ENCODE peak calls at places on chromosomes 13 and 19, in six cellular contexts. One of them, this sample, is unnamed.

GRCh38 chr13:92510416-92510815 is 716.2 kb upstream of the GPC6 start:
- DNase-seq in SK-N-SH: no peak
- DNase-seq in testis: no peak
- DNase-seq in GM23338: peak
- DNase-seq in suprapubic skin: no peak
- DNase-seq in right atrium auricular region: no peak
- DNase-seq in this sample: peak

GRCh38 chr13:95243207-95243606 is 58.0 kb downstream of the ABCC4 start:
- DNase-seq in SK-N-SH: no peak
- DNase-seq in testis: no peak
- DNase-seq in GM23338: no peak
- DNase-seq in suprapubic skin: no peak
- DNase-seq in right atrium auricular region: no peak
- DNase-seq in this sample: no peak

GRCh38 chr19:49361438-49362047 is 673 bp downstream of the TEAD2 start:
- DNase-seq in SK-N-SH: peak
- DNase-seq in testis: peak
- DNase-seq in GM23338: peak
- DNase-seq in suprapubic skin: peak
- DNase-seq in right atrium auricular region: peak
- DNase-seq in this sample: peak

GRCh38 chr19:42693760-42694350 is 46.4 kb downstream of the PSG3 start:
- DNase-seq in SK-N-SH: peak
- DNase-seq in testis: peak
- DNase-seq in GM23338: peak
- DNase-seq in suprapubic skin: no peak
- DNase-seq in right atrium auricular region: no peak
- DNase-seq in this sample: peak

GRCh38 chr13:75384881-75385707 is 96.9 kb downstream of the TBC1D4 start:
- DNase-seq in SK-N-SH: no peak
- DNase-seq in testis: no peak
- DNase-seq in GM23338: no peak
- DNase-seq in suprapubic skin: no peak
- DNase-seq in right atrium auricular region: no peak
- DNase-seq in this sample: no peak

GRCh38 chr13:60396008-60396782 is 825 bp upstream of the TDRD3 start:
- DNase-seq in SK-N-SH: peak
- DNase-seq in testis: peak
- DNase-seq in GM23338: peak
- DNase-seq in suprapubic skin: peak
- DNase-seq in right atrium auricular region: peak
- DNase-seq in this sample: peak

GRCh38 chr13:45393941-45394570 is 24.1 kb downstream of the SLC25A30 start:
- DNase-seq in SK-N-SH: peak
- DNase-seq in testis: peak
- DNase-seq in GM23338: peak
- DNase-seq in suprapubic skin: no peak
- DNase-seq in right atrium auricular region: no peak
- DNase-seq in this sample: peak

GRCh38 chr19:35738021-35738886 is 4.0 kb downstream of the IGFLR1 start:
- DNase-seq in SK-N-SH: no peak
- DNase-seq in testis: no peak
- DNase-seq in GM23338: no peak
- DNase-seq in suprapubic skin: no peak
- DNase-seq in right atrium auricular region: no peak
- DNase-seq in this sample: no peak

GRCh38 chr19:30557212-30557611 is 185.0 kb downstream of the ZNF536 start:
- DNase-seq in SK-N-SH: no peak
- DNase-seq in testis: no peak
- DNase-seq in GM23338: no peak
- DNase-seq in suprapubic skin: no peak
- DNase-seq in right atrium auricular region: no peak
- DNase-seq in this sample: peak

GRCh38 chr19:29836409-29836825 is 24.6 kb downstream of the CCNE1 start:
- DNase-seq in SK-N-SH: no peak
- DNase-seq in testis: no peak
- DNase-seq in GM23338: no peak
- DNase-seq in suprapubic skin: no peak
- DNase-seq in right atrium auricular region: no peak
- DNase-seq in this sample: no peak

GRCh38 chr13:94825507-94825906 is 113.2 kb upstream of the SOX21 start:
- DNase-seq in SK-N-SH: peak
- DNase-seq in testis: peak
- DNase-seq in GM23338: peak
- DNase-seq in suprapubic skin: peak
- DNase-seq in right atrium auricular region: no peak
- DNase-seq in this sample: no peak

GRCh38 chr19:15368798-15369593 is 10.6 kb downstream of the AKAP8 start:
- DNase-seq in SK-N-SH: no peak
- DNase-seq in testis: no peak
- DNase-seq in GM23338: no peak
- DNase-seq in suprapubic skin: no peak
- DNase-seq in right atrium auricular region: no peak
- DNase-seq in this sample: no peak

GRCh38 chr13:58712191-58712590 is 1080.6 kb downstream of the PCDH17 start:
- DNase-seq in SK-N-SH: no peak
- DNase-seq in testis: no peak
- DNase-seq in GM23338: peak
- DNase-seq in suprapubic skin: no peak
- DNase-seq in right atrium auricular region: no peak
- DNase-seq in this sample: no peak

GRCh38 chr13:23632741-23633140 is 62.5 kb downstream of the TNFRSF19 start:
- DNase-seq in SK-N-SH: no peak
- DNase-seq in testis: no peak
- DNase-seq in GM23338: peak
- DNase-seq in suprapubic skin: no peak
- DNase-seq in right atrium auricular region: no peak
- DNase-seq in this sample: no peak

GRCh38 chr13:51058461-51059167 is 52.5 kb downstream of the C13orf42 start:
- DNase-seq in SK-N-SH: peak
- DNase-seq in testis: no peak
- DNase-seq in GM23338: peak
- DNase-seq in suprapubic skin: no peak
- DNase-seq in right atrium auricular region: no peak
- DNase-seq in this sample: no peak

GRCh38 chr13:71874490-71874889 is 7.5 kb upstream of the DACH1 start:
- DNase-seq in SK-N-SH: no peak
- DNase-seq in testis: no peak
- DNase-seq in GM23338: no peak
- DNase-seq in suprapubic skin: no peak
- DNase-seq in right atrium auricular region: no peak
- DNase-seq in this sample: no peak

GRCh38 chr13:43783820-43784219 is 3.0 kb downstream of the ENOX1 start:
- DNase-seq in SK-N-SH: peak
- DNase-seq in testis: no peak
- DNase-seq in GM23338: peak
- DNase-seq in suprapubic skin: no peak
- DNase-seq in right atrium auricular region: no peak
- DNase-seq in this sample: peak

GRCh38 chr13:65378943-65379519 is 1851.1 kb downstream of the PCDH9 start:
- DNase-seq in SK-N-SH: no peak
- DNase-seq in testis: no peak
- DNase-seq in GM23338: peak
- DNase-seq in suprapubic skin: no peak
- DNase-seq in right atrium auricular region: no peak
- DNase-seq in this sample: peak

GRCh38 chr19:56350416-56351045 is 35.9 kb upstream of the ZSCAN5A start:
- DNase-seq in SK-N-SH: peak
- DNase-seq in testis: peak
- DNase-seq in GM23338: peak
- DNase-seq in suprapubic skin: no peak
- DNase-seq in right atrium auricular region: no peak
- DNase-seq in this sample: peak

GRCh38 chr13:43316997-43317396 is 293.6 kb downstream of the DNAJC15 start:
- DNase-seq in SK-N-SH: peak
- DNase-seq in testis: peak
- DNase-seq in GM23338: peak
- DNase-seq in suprapubic skin: no peak
- DNase-seq in right atrium auricular region: peak
- DNase-seq in this sample: no peak

GRCh38 chr13:103671547-103671946 is 605.3 kb upstream of the SLC10A2 start:
- DNase-seq in SK-N-SH: no peak
- DNase-seq in testis: no peak
- DNase-seq in GM23338: no peak
- DNase-seq in suprapubic skin: no peak
- DNase-seq in right atrium auricular region: no peak
- DNase-seq in this sample: no peak

GRCh38 chr19:38451629-38452028 is 18.1 kb downstream of the RYR1 start:
- DNase-seq in SK-N-SH: no peak
- DNase-seq in testis: no peak
- DNase-seq in GM23338: no peak
- DNase-seq in suprapubic skin: no peak
- DNase-seq in right atrium auricular region: no peak
- DNase-seq in this sample: no peak

GRCh38 chr13:113302940-113303339 is 5.9 kb downstream of the LAMP1 start:
- DNase-seq in SK-N-SH: no peak
- DNase-seq in testis: no peak
- DNase-seq in GM23338: no peak
- DNase-seq in suprapubic skin: no peak
- DNase-seq in right atrium auricular region: no peak
- DNase-seq in this sample: no peak

GRCh38 chr13:77952276-77952675 is 33.6 kb upstream of the EDNRB start:
- DNase-seq in SK-N-SH: no peak
- DNase-seq in testis: no peak
- DNase-seq in GM23338: peak
- DNase-seq in suprapubic skin: no peak
- DNase-seq in right atrium auricular region: no peak
- DNase-seq in this sample: no peak

GRCh38 chr19:32387701-32388392 is 17.7 kb upstream of the DPY19L3 start:
- DNase-seq in SK-N-SH: no peak
- DNase-seq in testis: no peak
- DNase-seq in GM23338: no peak
- DNase-seq in suprapubic skin: no peak
- DNase-seq in right atrium auricular region: no peak
- DNase-seq in this sample: no peak

GRCh38 chr19:7442423-7442822 is 46.4 kb downstream of the PEX11G start:
- DNase-seq in SK-N-SH: no peak
- DNase-seq in testis: peak
- DNase-seq in GM23338: no peak
- DNase-seq in suprapubic skin: no peak
- DNase-seq in right atrium auricular region: no peak
- DNase-seq in this sample: no peak

GRCh38 chr19:52690395-52691214 is 44.2 kb downstream of the ZNF611 start:
- DNase-seq in SK-N-SH: peak
- DNase-seq in testis: peak
- DNase-seq in GM23338: peak
- DNase-seq in suprapubic skin: peak
- DNase-seq in right atrium auricular region: peak
- DNase-seq in this sample: peak

GRCh38 chr19:4016903-4017638 is 9.5 kb downstream of the PIAS4 start:
- DNase-seq in SK-N-SH: no peak
- DNase-seq in testis: no peak
- DNase-seq in GM23338: no peak
- DNase-seq in suprapubic skin: no peak
- DNase-seq in right atrium auricular region: no peak
- DNase-seq in this sample: no peak

GRCh38 chr19:4018775-4019504 is 11.4 kb downstream of the PIAS4 start:
- DNase-seq in SK-N-SH: no peak
- DNase-seq in testis: no peak
- DNase-seq in GM23338: no peak
- DNase-seq in suprapubic skin: no peak
- DNase-seq in right atrium auricular region: no peak
- DNase-seq in this sample: no peak

GRCh38 chr19:4018140-4018613 is 10.6 kb downstream of the PIAS4 start:
- DNase-seq in SK-N-SH: no peak
- DNase-seq in testis: no peak
- DNase-seq in GM23338: no peak
- DNase-seq in suprapubic skin: no peak
- DNase-seq in right atrium auricular region: no peak
- DNase-seq in this sample: no peak

GRCh38 chr19:4016486-4016885 is 8.9 kb downstream of the PIAS4 start:
- DNase-seq in SK-N-SH: no peak
- DNase-seq in testis: no peak
- DNase-seq in GM23338: no peak
- DNase-seq in suprapubic skin: no peak
- DNase-seq in right atrium auricular region: no peak
- DNase-seq in this sample: no peak

GRCh38 chr19:4019578-4019977 is 12.0 kb downstream of the PIAS4 start:
- DNase-seq in SK-N-SH: no peak
- DNase-seq in testis: peak
- DNase-seq in GM23338: no peak
- DNase-seq in suprapubic skin: no peak
- DNase-seq in right atrium auricular region: no peak
- DNase-seq in this sample: no peak
- H3K27ac ChIP-seq in SK-N-SH: no peak
- H3K27ac ChIP-seq in testis: peak
- H3K27ac ChIP-seq in GM23338: no peak
- H3K27ac ChIP-seq in suprapubic skin: peak
- H3K27ac ChIP-seq in right atrium auricular region: no peak
- H3K27ac ChIP-seq in this sample: peak

GRCh38 chr19:58117841-58118575 is 20.0 kb upstream of the ZSCAN18 start:
- DNase-seq in SK-N-SH: peak
- DNase-seq in testis: peak
- DNase-seq in GM23338: peak
- DNase-seq in suprapubic skin: no peak
- DNase-seq in right atrium auricular region: no peak
- DNase-seq in this sample: no peak

GRCh38 chr19:58123354-58123753 is 25.3 kb upstream of the ZSCAN18 start:
- DNase-seq in SK-N-SH: no peak
- DNase-seq in testis: no peak
- DNase-seq in GM23338: peak
- DNase-seq in suprapubic skin: no peak
- DNase-seq in right atrium auricular region: no peak
- DNase-seq in this sample: no peak

GRCh38 chr19:58118979-58119733 is 21.1 kb upstream of the ZSCAN18 start:
- DNase-seq in SK-N-SH: no peak
- DNase-seq in testis: no peak
- DNase-seq in GM23338: no peak
- DNase-seq in suprapubic skin: no peak
- DNase-seq in right atrium auricular region: no peak
- DNase-seq in this sample: no peak
- TF ChIP-seq CTCF in SK-N-SH: no peak
- TF ChIP-seq CTCF in testis: no peak
- TF ChIP-seq CTCF in GM23338: no peak
- TF ChIP-seq CTCF in suprapubic skin: no peak
- TF ChIP-seq CTCF in right atrium auricular region: no peak
- TF ChIP-seq CTCF in this sample: no peak

DNA sequence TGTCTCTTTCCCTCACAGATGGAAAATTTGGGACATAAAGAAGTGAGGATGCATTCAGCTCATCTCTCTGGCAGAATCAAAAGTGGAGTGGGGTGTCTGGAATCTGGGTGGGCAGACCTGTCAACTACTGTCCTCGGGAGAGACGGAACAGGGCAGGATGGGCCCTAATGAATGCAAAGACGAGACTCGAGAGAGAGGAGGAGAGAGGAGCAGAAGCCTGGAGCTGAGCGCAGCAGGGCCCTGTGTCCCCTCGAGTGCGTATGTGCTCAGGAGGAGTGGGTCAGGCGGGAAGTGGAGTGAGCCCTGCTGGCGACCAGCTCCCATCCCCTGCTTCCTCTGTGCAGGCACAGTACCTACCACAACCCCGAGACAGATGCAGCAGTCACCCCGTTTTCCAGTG is 78.9 kb downstream of the TEX29 start:
- DNase-seq in SK-N-SH: no peak
- DNase-seq in testis: no peak
- DNase-seq in GM23338: no peak
- DNase-seq in suprapubic skin: no peak
- DNase-seq in right atrium auricular region: no peak
- DNase-seq in this sample: no peak
- H3K27ac ChIP-seq in SK-N-SH: no peak
- H3K27ac ChIP-seq in testis: no peak
- H3K27ac ChIP-seq in GM23338: no peak
- H3K27ac ChIP-seq in suprapubic skin: no peak
- H3K27ac ChIP-seq in right atrium auricular region: no peak
- H3K27ac ChIP-seq in this sample: no peak

GRCh38 chr19:3465552-3465951 is 14.8 kb downstream of the SMIM24 start:
- DNase-seq in SK-N-SH: no peak
- DNase-seq in testis: no peak
- DNase-seq in GM23338: peak
- DNase-seq in suprapubic skin: no peak
- DNase-seq in right atrium auricular region: no peak
- DNase-seq in this sample: no peak
- TF ChIP-seq CTCF in SK-N-SH: no peak
- TF ChIP-seq CTCF in testis: no peak
- TF ChIP-seq CTCF in GM23338: peak
- TF ChIP-seq CTCF in suprapubic skin: no peak
- TF ChIP-seq CTCF in right atrium auricular region: no peak
- TF ChIP-seq CTCF in this sample: no peak

This sample was measured in RWPE1.